ENCODE peak calls at places on chromosomes 13 and 19, in five cellular contexts. H is hepatic stellate cell; F is GF-D8; J is fibroblast of mammary gland; I is stimulated activated CD4-positive, alpha-beta T cell treated with anti-CD3 and anti-CD28 coated beads, Interleukin-4, amount 100 ng/mL, for 48 hours. M is an unnamed sample.
A peak's percentile ranks its signal among the peaks of the same experiment; 100 is the strongest.

GRCh38 chr19:47243364-47243775 is 12.4 kb upstream of the BBC3 start:
- DNase-seq in H (no peak), I (no peak), F (no peak), J (no peak), M (no peak)

GRCh38 chr19:19652482-19653295 is 9.2 kb upstream of the GMIP start:
- DNase-seq in I (no peak), F (no peak), J (peak; percentile 44), H (no peak), M (no peak)

GRCh38 chr13:91659583-91660415 is 261.4 kb downstream of the GPC5 start:
- DNase-seq in F (no peak), I (no peak), J (no peak), H (no peak), M (no peak)

GRCh38 chr13:74210693-74211393 is 76.6 kb upstream of the KLF12 start:
- DNase-seq in J (peak; percentile 100), H (peak; percentile 64), F (no peak), I (no peak), M (no peak)

GRCh38 chr19:37995346-37995745 is 88.3 kb downstream of the SIPA1L3 start:
- DNase-seq in J (no peak), H (no peak), I (no peak), F (no peak), M (no peak)

GRCh38 chr19:7505682-7506384 is 10.1 kb upstream of the ZNF358 start:
- DNase-seq in H (no peak), F (no peak), I (no peak), J (no peak), M (peak; percentile 45)

GRCh38 chr13:110716235-110716505 is 2.7 kb downstream of the ING1 start:
- DNase-seq in I (no peak), H (no peak), J (peak; percentile 43), F (peak; percentile 25), M (no peak)

GRCh38 chr19:10797541-10798256 is 38.3 kb downstream of the TMED1 start:
- DNase-seq in F (no peak), J (no peak), I (peak; percentile 85), H (no peak), M (no peak)

GRCh38 chr19:40923934-40924391 is 41.9 kb upstream of the CYP2A7 start:
- DNase-seq in F (no peak), J (no peak), I (no peak), H (no peak), M (no peak)

GRCh38 chr13:97743946-97744345 is 209.5 kb upstream of the IPO5 start:
- DNase-seq in J (peak; percentile 69), H (peak; percentile 7), I (no peak), F (no peak), M (no peak)

GRCh38 chr13:61880576-61881283 is 465.1 kb upstream of the PCDH20 start:
- DNase-seq in J (peak; percentile 3), F (no peak), I (no peak), H (no peak), M (no peak)

GRCh38 chr13:99356216-99357089 is 49.3 kb upstream of the GPR183 start:
- DNase-seq in H (peak; percentile 76), I (no peak), F (no peak), J (peak; percentile 89), M (no peak)

GRCh38 chr19:1239796-1240737 is 1.5 kb upstream of the ATP5F1D start:
- DNase-seq in J (peak; percentile 90), H (peak; percentile 99), I (peak; percentile 89), F (peak; percentile 62), M (peak; percentile 96)

GRCh38 chr13:77345150-77345780 is 18.4 kb upstream of the MYCBP2 start:
- DNase-seq in F (no peak), H (no peak), J (no peak), I (no peak), M (no peak)

GRCh38 chr19:18173572-18174294 is at the start of gene IFI30:
- DNase-seq in F (peak; percentile 83), I (peak; percentile 53), J (peak; percentile 25), H (peak; percentile 84), M (no peak)

GRCh38 chr13:28447206-28447605 is 47.7 kb downstream of the FLT1 start:
- DNase-seq in I (no peak), J (no peak), H (no peak), F (no peak), M (no peak)

GRCh38 chr19:47643281-47643680 is 34.3 kb downstream of the BICRA start:
- DNase-seq in F (no peak), J (no peak), H (no peak), I (no peak), M (no peak)

GRCh38 chr19:926595-927043 is 784 bp downstream of the ARID3A start:
- DNase-seq in F (peak; percentile 80), J (peak; percentile 45), I (no peak), H (peak; percentile 66), M (no peak)

GRCh38 chr13:30443957-30444404 is 21.7 kb downstream of the UBE2L5 start:
- DNase-seq in F (no peak), H (no peak), J (no peak), I (no peak), M (no peak)

GRCh38 chr13:22837980-22838615 is 342.7 kb upstream of the SGCG start:
- DNase-seq in H (no peak), I (no peak), F (no peak), J (no peak), M (no peak)

GRCh38 chr13:51315658-51316057 is 23.8 kb upstream of the SERPINE3 start:
- DNase-seq in H (no peak), F (no peak), I (no peak), J (peak; percentile 76), M (no peak)

GRCh38 chr19:33458171-33458633 is 63.4 kb downstream of the PEPD start:
- DNase-seq in H (no peak), F (no peak), I (no peak), J (no peak), M (no peak)

GRCh38 chr13:31227063-31227462 is 27.3 kb downstream of the B3GLCT start:
- DNase-seq in H (no peak), F (no peak), I (no peak), J (peak; percentile 8), M (no peak)

GRCh38 chr13:98173431-98173921 is 3.6 kb downstream of the RNF113B start:
- DNase-seq in H (peak; percentile 84), I (no peak), F (no peak), J (peak; percentile 98), M (no peak)

GRCh38 chr19:8336665-8337064 is 6.4 kb downstream of the KANK3 start:
- DNase-seq in J (no peak), I (no peak), F (no peak), H (no peak), M (no peak)

GRCh38 chr19:33686687-33687541 is 65.2 kb downstream of the CHST8 start:
- DNase-seq in F (no peak), I (no peak), J (no peak), H (no peak), M (no peak)

GRCh38 chr19:12967907-12968306 is 1.5 kb upstream of the DAND5 start:
- DNase-seq in I (no peak), H (no peak), J (peak; percentile 63), F (no peak), M (no peak)

GRCh38 chr13:111937763-111938375 is 129.1 kb upstream of the SOX1 start:
- DNase-seq in I (no peak), H (no peak), F (no peak), J (no peak), M (no peak)

GRCh38 chr19:2164020-2164988 is 571 bp downstream of the DOT1L start:
- DNase-seq in H (no peak), F (no peak), I (peak; percentile 23), J (no peak), M (peak; percentile 28)

GRCh38 chr13:32261567-32261966 is 53.6 kb downstream of the ZAR1L start:
- DNase-seq in F (no peak), H (peak; percentile 70), J (peak; percentile 94), I (no peak), M (no peak)

GRCh38 chr19:6204212-6204611 is 68.7 kb downstream of the ACSBG2 start:
- DNase-seq in I (no peak), J (peak; percentile 39), H (no peak), F (no peak), M (no peak)

GRCh38 chr13:48299591-48299990 is 4.0 kb upstream of the RB1 start:
- DNase-seq in F (no peak), J (no peak), H (no peak), I (no peak), M (no peak)